ENCODE peak calls at places on chromosome 14, in five cellular contexts. A is A549, H is HepG2, D is K562, P is H1. L is an unnamed sample.
A peak's percentile ranks its signal among the peaks of the same experiment; 100 is the strongest.

GRCh38 chr14:79062226-79062625 is 892.1 kb downstream of the NRXN3 start:
- DNase-seq in A (no peak), H (no peak), D (no peak), P (no peak), L (no peak)

GRCh38 chr14:52033131-52033642 is 35.7 kb downstream of the NID2 start:
- DNase-seq in A (no peak), H (no peak), D (no peak), P (no peak), L (peak; percentile 55)

GRCh38 chr14:95110178-95110577 is 47.2 kb downstream of the DICER1 start:
- DNase-seq in A (no peak), H (no peak), D (no peak), P (no peak), L (no peak)

GRCh38 chr14:102507026-102507860 is 2.3 kb downstream of the ANKRD9 start:
- DNase-seq in A (no peak), H (no peak), D (peak; percentile 35), P (no peak), L (no peak)

GRCh38 chr14:71150737-71151136 is 243.5 kb downstream of the PCNX1 start:
- DNase-seq in A (no peak), H (no peak), D (no peak), P (no peak), L (no peak)

GRCh38 chr14:78345346-78345745 is 175.2 kb downstream of the NRXN3 start:
- DNase-seq in A (no peak), H (no peak), D (no peak), P (no peak), L (no peak)

GRCh38 chr14:98189077-98189476 is 1082.9 kb downstream of the BCL11B start:
- DNase-seq in A (no peak), H (no peak), D (no peak), P (no peak), L (no peak)

GRCh38 chr14:43894534-43894933 is 612.5 kb downstream of the FSCB start:
- DNase-seq in A (no peak), H (no peak), D (peak; percentile 25), P (no peak), L (peak; percentile 0)

GRCh38 chr14:56889705-56890104 is 79.4 kb upstream of the OTX2 start:
- DNase-seq in A (no peak), H (no peak), D (no peak), P (no peak), L (no peak)

GRCh38 chr14:87998414-87998813 is 5.4 kb upstream of the GALC start:
- DNase-seq in A (no peak), H (no peak), D (no peak), P (no peak), L (no peak)

GRCh38 chr14:52262600-52262999 is 4.9 kb upstream of the PTGDR start:
- DNase-seq in A (no peak), H (no peak), D (no peak), P (no peak), L (no peak)

GRCh38 chr14:87076146-87076545 is 916.8 kb downstream of the GALC start:
- DNase-seq in A (no peak), H (no peak), D (no peak), P (no peak), L (no peak)

GRCh38 chr14:77099425-77100167 is 1.5 kb downstream of the CIPC start:
- DNase-seq in A (no peak), H (no peak), D (no peak), P (no peak), L (peak; percentile 78)

GRCh38 chr14:77098470-77099353 is 654 bp downstream of the CIPC start:
- DNase-seq in A (peak; percentile 29), H (no peak), D (peak; percentile 35), P (no peak), L (no peak)

GRCh38 chr14:77097006-77097688 is 911 bp upstream of the CIPC start:
- DNase-seq in A (no peak), H (peak; percentile 17), D (no peak), P (no peak), L (peak; percentile 28)

GRCh38 chr14:77100961-77101360 is 2.9 kb downstream of the CIPC start:
- DNase-seq in A (no peak), H (no peak), D (no peak), P (no peak), L (peak; percentile 27)

DNA sequence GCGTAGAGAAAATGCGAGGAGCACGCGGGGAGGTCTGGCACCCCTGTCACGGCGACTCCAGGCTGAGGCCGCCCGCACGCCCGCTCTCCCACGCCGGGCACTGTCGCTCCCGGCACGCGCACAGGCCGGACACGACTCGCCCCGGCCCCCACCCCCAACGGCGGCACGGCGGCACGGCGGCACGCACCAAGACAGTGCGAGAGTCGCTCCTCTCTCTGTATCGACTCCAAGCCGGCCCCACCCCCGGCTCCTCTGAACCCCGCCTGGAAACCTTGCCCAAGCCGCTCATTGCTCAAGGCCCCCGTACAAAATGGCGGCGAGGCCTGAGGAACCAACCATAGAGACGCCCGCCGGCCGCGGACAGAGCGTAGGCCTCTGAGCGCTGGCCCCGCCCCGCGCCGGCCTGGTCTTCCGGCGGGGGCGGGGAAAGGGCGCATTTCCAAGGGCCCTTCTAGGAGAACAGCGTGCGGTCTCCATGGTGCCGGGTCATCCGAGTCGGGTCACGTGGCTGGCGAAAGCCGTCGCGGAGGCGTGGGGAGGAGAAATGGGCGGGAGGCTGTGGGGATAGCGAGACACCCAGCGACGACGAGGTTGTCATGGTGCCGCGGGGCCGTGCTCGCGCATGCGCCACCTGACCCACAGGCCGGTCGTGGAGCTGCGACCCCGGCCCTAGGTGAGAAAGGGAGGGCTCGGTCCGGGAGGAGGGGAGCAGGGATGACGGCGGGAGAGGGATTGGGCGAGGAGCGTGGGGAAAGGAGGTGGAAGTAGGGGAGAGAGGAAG is at the start of gene CIPC:
- DNase-seq in A (peak; percentile 97), H (peak; percentile 96), D (peak; percentile 94), P (peak; percentile 95), L (peak; percentile 98)
- TF ChIP-seq MAFK in A (no peak), H (no peak), D (no peak), P (no peak), L (no peak)

DNA sequence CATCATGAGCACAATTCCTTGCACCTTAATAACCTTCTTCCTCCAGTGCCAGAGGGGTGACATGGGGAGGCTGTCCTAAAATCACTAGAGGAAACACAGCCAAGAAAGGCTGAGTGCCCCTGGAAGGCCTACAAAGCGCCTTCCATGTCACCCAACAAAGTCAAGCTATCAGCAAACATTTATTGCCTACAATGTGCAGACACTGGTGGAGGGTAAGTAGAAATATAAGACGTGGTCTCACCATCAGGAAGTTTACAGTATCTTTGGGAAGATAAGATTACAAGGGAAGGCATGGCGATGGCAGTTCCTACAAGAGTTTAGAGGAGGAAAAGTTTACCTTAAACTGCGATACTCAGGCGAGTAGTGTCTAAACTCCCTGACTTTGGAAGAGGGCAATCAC is 27.9 kb downstream of the DMAC2L start:
- DNase-seq in A (no peak), H (no peak), D (no peak), P (no peak), L (no peak)
- H3K4me1 ChIP-seq in A (peaks cover 7% of the 10 kb centered on the region), H (peaks cover 22% of the 10 kb centered on the region), D (peaks cover 16% of the 10 kb centered on the region), P (peaks cover 9% of the 10 kb centered on the region), L (peaks cover 22% of the 10 kb centered on the region)

GRCh38 chr14:96461950-96462798 is 40.0 kb upstream of the PAPOLA start:
- DNase-seq in A (no peak), H (peak; percentile 90), D (no peak), P (no peak), L (no peak)
- TF ChIP-seq MAFK in A (no peak), H (no peak), D (no peak), P (no peak), L (no peak)

GRCh38 chr14:105219753-105220152 is 28.6 kb upstream of the BTBD6 start:
- DNase-seq in A (no peak), H (no peak), D (no peak), P (no peak), L (no peak)

GRCh38 chr14:105218611-105219010 is 29.7 kb upstream of the BTBD6 start:
- DNase-seq in A (no peak), H (no peak), D (no peak), P (no peak), L (no peak)

GRCh38 chr14:105217764-105218163 is 30.6 kb upstream of the BTBD6 start:
- DNase-seq in A (no peak), H (no peak), D (no peak), P (no peak), L (no peak)

GRCh38 chr14:105220699-105221597 is 27.4 kb upstream of the BTBD6 start:
- DNase-seq in A (no peak), H (no peak), D (no peak), P (no peak), L (no peak)

DNA sequence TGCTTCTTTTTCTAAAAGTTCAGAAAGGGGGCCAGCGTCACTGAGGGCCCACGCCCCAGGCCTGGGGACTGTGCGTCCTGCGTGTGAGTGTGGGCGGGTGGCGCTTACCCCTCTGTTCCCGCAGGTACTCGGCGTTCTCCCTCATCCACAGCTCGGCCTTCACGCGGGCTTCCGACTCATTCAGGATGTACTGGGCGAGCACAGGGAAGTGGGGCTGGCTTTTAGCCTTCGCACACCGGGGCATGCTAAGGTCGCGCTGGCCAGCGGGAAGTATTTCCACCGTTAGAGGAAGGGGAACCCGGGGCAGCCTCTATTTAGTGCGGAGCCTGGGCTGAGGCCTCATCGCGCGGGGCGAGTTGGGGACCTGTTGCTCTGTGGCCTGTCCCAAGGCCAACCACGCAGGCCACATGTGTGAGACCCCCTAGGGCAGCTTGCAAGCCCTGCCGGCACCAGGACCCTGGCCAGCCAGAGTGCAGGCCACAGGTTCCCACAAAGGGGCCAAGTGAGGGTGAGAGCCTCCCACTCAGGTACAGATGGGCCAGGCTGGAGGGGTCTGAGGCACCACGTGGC is 29.2 kb upstream of the BTBD6 start:
- DNase-seq in A (no peak), H (no peak), D (no peak), P (no peak), L (no peak)
- H3K4me1 ChIP-seq in A (no peaks in the 10 kb centered on the region), H (no peaks in the 10 kb centered on the region), D (no peaks in the 10 kb centered on the region), P (no peaks in the 10 kb centered on the region), L (peaks cover 2% of the 10 kb centered on the region)

GRCh38 chr14:99757331-99758070 is 35.7 kb upstream of the EML1 start:
- DNase-seq in A (peak; percentile 66), H (no peak), D (no peak), P (no peak), L (peak; percentile 99)
- TF ChIP-seq MAFK in A (peak; percentile 43), H (no peak), D (no peak), P (no peak), L (peak; percentile 65)

GRCh38 chr14:93084866-93085857 is 30.6 kb downstream of the ITPK1 start:
- DNase-seq in A (no peak), H (no peak), D (no peak), P (no peak), L (no peak)
- H3K4me1 ChIP-seq in A (peaks cover 15% of the 10 kb centered on the region), H (peaks cover 26% of the 10 kb centered on the region), D (peaks cover 3% of the 10 kb centered on the region), P (peaks cover 7% of the 10 kb centered on the region), L (peaks cover 3% of the 10 kb centered on the region)

L was measured in IMR-90.